ENCODE peak calls at places on chromosomes 11 and 22, in ten cellular contexts. X is stomach, N is upper lobe of right lung, O is adrenal gland, K is GM23338, R is pancreas, J is Peyer's patch, P is A549, M is heart left ventricle, Z is PC-3. A is an unnamed sample.

GRCh38 chr11:106160494-106160893 is 83.0 kb downstream of the AASDHPPT start:
- DNase-seq in X (no peak), N (no peak), O (no peak), K (no peak), R (no peak), J (no peak), P (no peak), M (no peak), Z (no peak), A (no peak)

GRCh38 chr11:65111159-65111536 is 524 bp upstream of the TM7SF2 start:
- DNase-seq in X (no peak), N (no peak), O (no peak), K (no peak), R (no peak), J (no peak), P (no peak), M (no peak), Z (no peak), A (no peak)

GRCh38 chr11:75196426-75196825 is 44.1 kb upstream of the TPBGL start:
- DNase-seq in X (no peak), N (peak), O (no peak), K (no peak), R (no peak), J (no peak), P (no peak), M (no peak), Z (no peak), A (no peak)

GRCh38 chr22:49726022-49726681 is 101.5 kb downstream of the BRD1 start:
- DNase-seq in X (no peak), N (no peak), O (no peak), K (no peak), R (no peak), J (no peak), P (no peak), M (no peak), Z (no peak), A (peak)

GRCh38 chr11:9219115-9219514 is 46.0 kb downstream of the DENND5A start:
- DNase-seq in X (no peak), N (no peak), O (no peak), K (no peak), R (no peak), J (no peak), P (no peak), M (no peak), Z (no peak), A (no peak)

GRCh38 chr11:119888119-119888518 is 159.1 kb upstream of the NECTIN1 start:
- DNase-seq in X (no peak), N (peak), O (no peak), K (no peak), R (no peak), J (no peak), P (no peak), M (no peak), Z (no peak), A (no peak)

GRCh38 chr11:1203505-1204271 is 19.2 kb upstream of the MUC5B start:
- DNase-seq in X (peak), N (peak), O (no peak), K (no peak), R (peak), J (no peak), P (no peak), M (peak), Z (peak), A (peak)

GRCh38 chr22:48937032-48937639 is 890.5 kb downstream of the BRD1 start:
- DNase-seq in X (peak), N (peak), O (no peak), K (no peak), R (peak), J (no peak), P (no peak), M (no peak), Z (no peak), A (no peak)

GRCh38 chr11:44950036-44950624 is 553 bp downstream of the TP53I11 start:
- DNase-seq in X (peak), N (peak), O (no peak), K (no peak), R (peak), J (peak), P (no peak), M (peak), Z (no peak), A (no peak)

GRCh38 chr11:20162824-20163777 is 2.8 kb upstream of the DBX1 start:
- DNase-seq in X (no peak), N (no peak), O (no peak), K (peak), R (peak), J (no peak), P (no peak), M (no peak), Z (no peak), A (no peak)

GRCh38 chr11:844693-845644 is 2.3 kb downstream of the TSPAN4 start:
- DNase-seq in X (peak), N (peak), O (peak), K (peak), R (peak), J (peak), P (peak), M (peak), Z (peak), A (peak)

GRCh38 chr11:8597182-8597581 is 3.2 kb upstream of the STK33 start:
- DNase-seq in X (no peak), N (no peak), O (no peak), K (no peak), R (no peak), J (no peak), P (peak), M (no peak), Z (peak), A (no peak)

GRCh38 chr22:23325183-23325582 is 144.9 kb downstream of the BCR start:
- DNase-seq in X (no peak), N (no peak), O (no peak), K (peak), R (no peak), J (no peak), P (no peak), M (no peak), Z (no peak), A (no peak)

GRCh38 chr11:132895340-132895739 is 637.0 kb downstream of the OPCML start:
- DNase-seq in X (no peak), N (no peak), O (no peak), K (no peak), R (no peak), J (no peak), P (no peak), M (no peak), Z (no peak), A (no peak)

GRCh38 chr11:119470316-119471266 is 47.6 kb upstream of the THY1 start:
- DNase-seq in X (no peak), N (no peak), O (peak), K (no peak), R (no peak), J (no peak), P (no peak), M (no peak), Z (peak), A (no peak)

GRCh38 chr11:123577081-123577598 is 77.3 kb downstream of the SCN3B start:
- DNase-seq in X (peak), N (peak), O (peak), K (peak), R (peak), J (peak), P (peak), M (peak), Z (peak), A (peak)

GRCh38 chr11:109704432-109704831 is 282.4 kb downstream of the C11orf87 start:
- DNase-seq in X (no peak), N (no peak), O (no peak), K (no peak), R (no peak), J (no peak), P (no peak), M (no peak), Z (no peak), A (no peak)

GRCh38 chr11:103035656-103036434 is 56.1 kb downstream of the DCUN1D5 start:
- DNase-seq in X (no peak), N (no peak), O (peak), K (peak), R (no peak), J (peak), P (peak), M (peak), Z (peak), A (no peak)

GRCh38 chr11:96342131-96342970 is 644 bp downstream of the MAML2 start:
- DNase-seq in X (no peak), N (no peak), O (no peak), K (peak), R (no peak), J (no peak), P (no peak), M (no peak), Z (peak), A (no peak)

GRCh38 chr11:29271616-29272015 is 745.2 kb downstream of the KCNA4 start:
- DNase-seq in X (no peak), N (no peak), O (no peak), K (no peak), R (no peak), J (no peak), P (no peak), M (no peak), Z (no peak), A (no peak)

GRCh38 chr11:44301856-44302231 is 8.1 kb downstream of the ALX4 start:
- DNase-seq in X (no peak), N (no peak), O (peak), K (no peak), R (no peak), J (no peak), P (peak), M (no peak), Z (peak), A (no peak)

GRCh38 chr11:94104734-94105133 is 23.9 kb upstream of the PANX1 start:
- DNase-seq in X (no peak), N (no peak), O (no peak), K (no peak), R (no peak), J (no peak), P (no peak), M (no peak), Z (no peak), A (no peak)

GRCh38 chr22:42438293-42438650 is 6.1 kb upstream of the NFAM1 start:
- DNase-seq in X (no peak), N (no peak), O (no peak), K (peak), R (no peak), J (no peak), P (no peak), M (no peak), Z (no peak), A (no peak)

DNA sequence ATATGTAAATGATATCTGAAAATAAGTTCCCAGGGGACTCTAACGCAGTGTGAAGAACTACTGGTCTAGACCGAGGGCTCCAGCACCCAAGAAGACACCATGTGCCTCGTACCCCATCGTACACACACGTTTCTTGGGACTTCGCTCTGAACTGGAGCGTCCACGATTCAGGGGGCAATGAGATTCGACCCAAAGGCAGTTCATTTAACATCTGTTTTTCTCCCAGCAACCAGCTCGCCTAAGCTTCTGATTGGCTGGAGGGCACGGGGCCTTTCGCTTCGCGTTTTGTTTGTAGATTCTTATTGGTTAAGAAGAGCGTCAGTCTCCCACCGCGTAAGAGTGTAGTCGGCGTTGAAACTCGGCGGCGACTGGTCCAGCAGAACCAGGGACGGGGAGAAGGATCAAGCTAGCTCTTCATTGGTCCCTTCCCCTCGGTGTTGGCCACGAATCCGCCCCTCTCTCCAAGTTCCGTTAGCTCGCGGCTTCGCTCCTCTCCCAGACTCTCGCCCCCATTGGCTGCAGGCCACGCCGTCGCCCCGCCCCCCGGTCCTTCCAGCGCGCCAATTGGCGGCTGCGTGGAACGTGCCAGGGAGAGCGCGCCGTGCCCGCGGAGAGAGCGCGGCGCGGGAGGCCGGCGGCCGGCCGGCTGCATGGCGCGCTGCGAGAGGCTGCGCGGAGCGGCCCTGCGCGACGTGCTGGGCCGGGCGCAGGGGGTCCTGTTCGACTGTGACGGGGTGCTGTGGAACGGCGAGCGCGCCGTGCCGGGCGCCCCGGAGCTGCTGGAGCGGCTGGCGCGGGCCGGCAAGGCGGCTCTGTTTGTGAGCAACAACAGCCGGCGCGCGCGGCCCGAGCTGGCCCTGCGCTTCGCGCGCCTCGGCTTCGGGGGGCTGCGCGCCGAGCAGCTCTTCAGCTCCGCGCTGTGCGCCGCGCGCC is at the start of gene PDXP:
- DNase-seq in X (peak), N (peak), O (peak), K (peak), R (peak), J (peak), P (peak), M (peak), Z (peak), A (peak)
- H3K27ac ChIP-seq in X (peak), N (peak), O (no peak), K (no peak), R (peak), J (peak), P (peak), M (peak), Z (peak), A (peak)

GRCh38 chr11:35237860-35238715 is 99.1 kb downstream of the CD44 start:
- DNase-seq in X (peak), N (no peak), O (peak), K (peak), R (no peak), J (peak), P (no peak), M (peak), Z (peak), A (no peak)
- TF ChIP-seq CTCF in X (peak), N (peak), O (peak), K (peak), R (no peak), J (peak), P (peak), M (peak), Z (peak), A (peak)

GRCh38 chr22:43529954-43530863 is 118.4 kb downstream of the MPPED1 start:
- DNase-seq in X (no peak), N (no peak), O (no peak), K (no peak), R (no peak), J (no peak), P (no peak), M (no peak), Z (peak), A (no peak)
- H3K27ac ChIP-seq in X (no peak), N (no peak), O (no peak), K (no peak), R (no peak), J (no peak), P (no peak), M (no peak), Z (no peak), A (peak)

DNA sequence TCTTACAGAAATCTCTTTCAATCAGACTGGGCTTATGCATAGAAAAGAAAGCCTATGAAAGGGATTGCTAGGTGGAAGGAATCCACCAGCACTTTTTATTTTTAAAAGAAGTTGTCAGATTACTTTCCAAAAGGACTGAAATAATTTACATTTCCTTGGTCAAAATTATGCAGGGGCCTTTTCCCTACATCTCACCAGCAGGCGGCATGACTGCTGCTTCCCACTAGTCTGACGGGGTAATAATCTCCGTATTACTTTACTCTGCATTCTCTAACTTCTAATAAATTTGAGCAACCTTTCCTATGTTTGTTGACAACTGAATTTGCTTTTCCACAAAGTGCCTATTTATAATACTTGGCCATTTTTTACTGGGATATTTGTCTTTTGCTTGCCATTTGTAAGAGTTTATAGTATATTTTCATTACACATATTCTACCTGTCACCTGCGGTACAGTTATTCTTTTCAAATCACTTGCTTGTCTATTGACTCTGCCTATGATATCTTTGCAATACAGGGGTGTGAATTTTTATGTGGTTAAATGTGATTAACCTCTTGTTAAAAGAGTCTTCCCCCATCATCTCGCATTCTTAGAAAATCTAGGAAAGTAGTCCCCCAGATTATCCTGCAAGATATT is 51.9 kb upstream of the USP47 start:
- DNase-seq in X (no peak), N (no peak), O (no peak), K (peak), R (no peak), J (no peak), P (peak), M (no peak), Z (peak), A (no peak)
- TF ChIP-seq CTCF in X (peak), N (peak), O (peak), K (peak), R (no peak), J (peak), P (peak), M (peak), Z (peak), A (peak)

GRCh38 chr11:118314985-118315384 is 10.5 kb downstream of the CD3E start:
- DNase-seq in X (no peak), N (no peak), O (no peak), K (no peak), R (no peak), J (no peak), P (no peak), M (no peak), Z (peak), A (no peak)
- H3K27ac ChIP-seq in X (peak), N (peak), O (no peak), K (no peak), R (no peak), J (peak), P (no peak), M (no peak), Z (peak), A (no peak)

GRCh38 chr11:100525635-100526034 is 161.5 kb upstream of the ARHGAP42 start:
- DNase-seq in X (no peak), N (no peak), O (no peak), K (peak), R (no peak), J (no peak), P (no peak), M (no peak), Z (peak), A (no peak)
- TF ChIP-seq CTCF in X (no peak), N (no peak), O (no peak), K (peak), R (no peak), J (no peak), P (no peak), M (no peak), Z (peak), A (no peak)

GRCh38 chr22:20268289-20268349 is at the start of gene RTN4R:
- DNase-seq in X (no peak), N (no peak), O (no peak), K (no peak), R (no peak), J (no peak), P (no peak), M (no peak), Z (no peak), A (no peak)

GRCh38 chr22:20262582-20263147 is 5.5 kb downstream of the RTN4R start:
- DNase-seq in X (no peak), N (no peak), O (no peak), K (no peak), R (no peak), J (no peak), P (no peak), M (no peak), Z (no peak), A (no peak)

GRCh38 chr22:20267441-20268288 is 453 bp downstream of the RTN4R start:
- DNase-seq in X (peak), N (peak), O (no peak), K (peak), R (no peak), J (no peak), P (peak), M (no peak), Z (peak), A (no peak)

GRCh38 chr22:20261848-20262581 is 6.1 kb downstream of the RTN4R start:
- DNase-seq in X (no peak), N (no peak), O (no peak), K (no peak), R (no peak), J (no peak), P (no peak), M (no peak), Z (no peak), A (no peak)

DNA sequence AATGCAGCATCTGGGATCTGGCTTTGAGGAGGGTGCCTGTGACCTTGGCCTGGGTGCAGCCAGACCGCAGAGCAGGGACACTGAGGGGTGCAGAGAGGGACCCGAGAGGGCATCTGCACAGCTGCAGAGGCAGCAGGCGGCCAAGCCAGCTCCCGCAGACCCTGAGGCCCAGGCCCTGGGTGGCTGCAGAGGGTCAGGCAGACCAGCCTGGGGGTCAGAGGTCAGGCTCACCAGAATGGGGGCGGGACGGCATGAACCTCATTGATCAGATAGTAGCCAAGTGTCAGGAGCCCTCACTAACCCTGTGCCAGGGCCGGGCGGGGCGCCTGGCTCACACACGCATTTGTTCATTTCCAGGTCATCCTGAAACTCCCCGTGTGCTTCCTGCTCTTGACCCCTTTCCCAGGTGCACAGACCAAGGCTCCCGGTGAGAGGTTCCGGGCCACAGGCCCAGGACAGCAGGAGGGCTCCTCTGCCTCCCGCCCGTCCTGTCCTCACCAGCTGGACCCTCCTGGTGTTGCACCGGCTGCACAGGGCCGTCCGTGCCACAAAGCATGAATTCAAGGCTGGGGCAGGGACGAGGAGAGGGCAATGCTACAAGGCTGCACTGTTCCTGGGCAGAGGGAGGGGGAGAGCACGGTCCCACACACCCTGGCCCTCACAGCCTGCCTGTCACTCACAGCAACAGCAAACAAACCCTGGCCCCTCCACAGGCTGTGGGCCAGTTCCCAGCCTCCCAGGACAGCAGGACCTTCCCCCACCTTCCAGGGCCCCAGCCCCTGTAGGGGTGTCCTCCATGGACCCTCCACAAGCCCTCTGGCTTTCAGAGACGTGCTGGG is 3.3 kb downstream of the RTN4R start:
- DNase-seq in X (no peak), N (no peak), O (no peak), K (no peak), R (no peak), J (no peak), P (no peak), M (no peak), Z (no peak), A (no peak)
- H3K27ac ChIP-seq in X (no peak), N (no peak), O (no peak), K (no peak), R (no peak), J (no peak), P (no peak), M (no peak), Z (no peak), A (no peak)